ENCODE peak calls at places on chromosomes 12 and 14, in six cellular contexts. X is OCI-LY7, S is transverse colon, B is fibroblast of lung, R is A549, U is left lung. E is an unnamed sample.
A peak's percentile ranks its signal among the peaks of the same experiment; 100 is the strongest.

GRCh38 chr12:98379106-98379505 is 136.3 kb upstream of the TMPO start:
- DNase-seq in S (no peak), X (no peak), B (no peak), U (no peak), R (no peak), E (no peak)

GRCh38 chr14:24665440-24665991 is 31.5 kb upstream of the GZMB start:
- DNase-seq in R (no peak), X (peak; percentile 66), S (no peak), U (no peak), B (no peak), E (no peak)

GRCh38 chr12:46920503-46920902 is 94.7 kb upstream of the SLC38A4 start:
- DNase-seq in R (no peak), S (no peak), X (no peak), B (no peak), U (no peak), E (no peak)

GRCh38 chr14:73364559-73364958 is 93.8 kb downstream of the NUMB start:
- DNase-seq in R (no peak), S (no peak), U (no peak), B (no peak), X (no peak), E (no peak)

GRCh38 chr14:34851395-34851794 is 23.8 kb downstream of the BAZ1A start:
- DNase-seq in R (peak; percentile 27), U (no peak), X (no peak), S (no peak), B (peak; percentile 58), E (no peak)

GRCh38 chr14:89337912-89338311 is 79.1 kb downstream of the FOXN3 start:
- DNase-seq in B (peak; percentile 69), X (no peak), S (no peak), U (no peak), R (no peak), E (no peak)

GRCh38 chr14:24185741-24186140 is 2.9 kb downstream of the IPO4 start:
- DNase-seq in S (no peak), R (no peak), U (no peak), B (no peak), X (no peak), E (no peak)

GRCh38 chr14:54567634-54568561 is 970 bp downstream of the SAMD4A start:
- DNase-seq in X (peak; percentile 36), B (peak; percentile 54), R (no peak), S (peak; percentile 49), U (peak; percentile 62), E (peak; percentile 76)

GRCh38 chr12:64171715-64172114 is 50.4 kb downstream of the KICS2 start:
- DNase-seq in X (no peak), B (peak; percentile 18), U (no peak), S (no peak), R (peak; percentile 24), E (no peak)

GRCh38 chr12:3604750-3605638 is 114.0 kb downstream of the PRMT8 start:
- DNase-seq in R (no peak), S (peak; percentile 39), B (no peak), U (peak; percentile 41), X (no peak), E (no peak)

GRCh38 chr12:79420146-79420618 is 270.6 kb downstream of the PAWR start:
- DNase-seq in X (peak; percentile 14), S (no peak), R (peak; percentile 38), B (peak; percentile 90), U (no peak), E (no peak)

GRCh38 chr14:39266589-39266870 is 32.8 kb downstream of the MIA2 start:
- DNase-seq in B (no peak), S (peak; percentile 89), R (no peak), U (peak; percentile 63), X (peak; percentile 74), E (peak; percentile 91)

GRCh38 chr12:47725893-47726292 is 603 bp upstream of the ENDOU start:
- DNase-seq in R (no peak), B (peak; percentile 79), U (no peak), X (peak; percentile 27), S (no peak), E (no peak)

GRCh38 chr14:72010474-72010873 is 78.2 kb downstream of the RGS6 start:
- DNase-seq in X (no peak), R (no peak), B (no peak), S (no peak), U (no peak), E (no peak)

GRCh38 chr14:81401420-81402122 is 1.4 kb upstream of the STON2 start:
- DNase-seq in R (peak; percentile 22), X (no peak), U (no peak), S (no peak), B (peak; percentile 96), E (no peak)

GRCh38 chr14:32494566-32495434 is 165.7 kb downstream of the AKAP6 start:
- DNase-seq in B (no peak), R (no peak), X (no peak), S (no peak), U (no peak), E (no peak)

GRCh38 chr14:35088514-35088913 is 33.3 kb downstream of the PPP2R3C start:
- DNase-seq in X (no peak), B (no peak), R (no peak), S (no peak), U (no peak), E (no peak)

GRCh38 chr12:126663304-126664094 is 1598.3 kb downstream of the AACS start:
- DNase-seq in U (no peak), R (peak; percentile 8), S (no peak), B (no peak), X (peak; percentile 32), E (no peak)

GRCh38 chr12:127125607-127126259 is 1141.2 kb upstream of the TMEM132C start:
- DNase-seq in B (peak; percentile 4), X (no peak), U (no peak), S (peak; percentile 14), R (peak; percentile 94), E (no peak)

DNA sequence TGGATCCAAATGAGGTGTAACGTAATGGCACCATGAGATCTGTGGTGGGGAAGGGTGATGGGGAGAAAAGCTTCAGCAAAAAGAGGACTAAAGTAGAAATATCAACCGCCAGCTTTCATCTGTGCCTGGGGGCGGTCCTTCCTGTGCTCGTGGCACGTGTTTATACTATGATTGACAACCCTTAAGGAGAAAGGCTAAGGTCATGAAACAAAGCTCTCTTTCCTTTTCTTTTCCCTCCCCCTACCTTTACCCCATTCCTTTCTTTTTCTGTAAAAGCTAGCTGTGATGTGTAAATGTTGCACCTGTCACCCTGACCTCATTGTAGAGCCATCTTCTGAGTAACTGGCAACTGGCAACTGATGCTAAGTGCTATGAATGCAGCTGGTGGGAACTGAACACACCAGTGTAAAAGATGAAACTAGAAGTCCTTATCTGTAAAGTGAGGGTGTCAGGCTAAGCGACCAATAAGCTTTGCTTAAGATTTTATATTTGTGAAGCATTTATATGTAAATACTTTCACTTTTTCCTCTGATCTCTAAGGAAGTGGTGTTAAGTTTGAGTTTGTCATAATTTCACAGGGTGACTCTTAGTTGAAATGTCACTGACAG is 102.8 kb upstream of the BCAT1 start:
- DNase-seq in U (no peak), S (peak; percentile 23), R (no peak), B (no peak), X (peak; percentile 90), E (peak; percentile 32)
- H3K4me3 ChIP-seq in U (peak overlapping the region; percentile 41), S (no peak overlapping the region), R (no peak overlapping the region), B (no peak overlapping the region), X (peak overlapping the region; percentile 90), E (no peak overlapping the region)

GRCh38 chr14:74615735-74616134 is 3.7 kb upstream of the LTBP2 start:
- DNase-seq in U (no peak), S (no peak), B (no peak), R (no peak), X (no peak), E (no peak)

GRCh38 chr14:74614508-74615495 is 2.8 kb upstream of the LTBP2 start:
- DNase-seq in X (no peak), B (no peak), R (no peak), U (no peak), S (no peak), E (no peak)

GRCh38 chr14:74616996-74617700 is 5.1 kb upstream of the LTBP2 start:
- DNase-seq in U (no peak), R (no peak), X (no peak), B (no peak), S (no peak), E (no peak)

GRCh38 chr14:74618078-74618952 is 6.3 kb upstream of the LTBP2 start:
- DNase-seq in R (peak; percentile 48), S (peak; percentile 46), X (peak; percentile 53), U (peak; percentile 58), B (peak; percentile 70), E (no peak)

GRCh38 chr14:74616507-74616906 is 4.5 kb upstream of the LTBP2 start:
- DNase-seq in R (peak; percentile 46), X (no peak), S (no peak), B (peak; percentile 74), U (no peak), E (no peak)
- H3K4me1 ChIP-seq in R (peaks cover 81% of the 10 kb centered on the region), X (peaks cover 30% of the 10 kb centered on the region), S (peaks cover 39% of the 10 kb centered on the region), B (peaks cover 53% of the 10 kb centered on the region), U (peaks cover 27% of the 10 kb centered on the region), E (peaks cover 28% of the 10 kb centered on the region)

DNA sequence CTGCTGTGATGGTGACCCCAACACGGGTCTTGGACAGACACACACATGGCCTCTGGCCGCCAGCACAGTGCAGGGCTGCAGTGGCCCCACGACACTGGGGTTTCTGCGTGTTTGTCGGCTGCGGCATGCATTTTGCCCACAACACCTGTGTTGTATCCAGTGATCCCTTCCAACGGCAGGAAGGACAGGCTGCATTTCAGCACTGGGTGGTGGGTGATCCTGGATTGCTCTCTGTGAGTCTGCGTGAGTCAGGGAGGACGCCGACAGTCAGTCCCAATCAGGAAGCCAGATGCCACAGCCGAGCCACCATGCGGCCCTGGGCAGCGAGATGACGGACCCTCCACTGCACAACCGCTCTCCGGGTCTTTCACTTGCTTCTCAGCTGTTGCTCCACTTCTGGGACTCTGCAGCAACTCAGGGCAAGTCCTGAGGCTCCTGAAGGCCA is 20.6 kb downstream of the LRTM2 start:
- DNase-seq in U (peak; percentile 20), R (no peak), S (no peak), X (no peak), B (no peak), E (no peak)
- H3K4me3 ChIP-seq in U (no peak overlapping the region), R (no peak overlapping the region), S (no peak overlapping the region), X (no peak overlapping the region), B (no peak overlapping the region), E (no peak overlapping the region)

DNA sequence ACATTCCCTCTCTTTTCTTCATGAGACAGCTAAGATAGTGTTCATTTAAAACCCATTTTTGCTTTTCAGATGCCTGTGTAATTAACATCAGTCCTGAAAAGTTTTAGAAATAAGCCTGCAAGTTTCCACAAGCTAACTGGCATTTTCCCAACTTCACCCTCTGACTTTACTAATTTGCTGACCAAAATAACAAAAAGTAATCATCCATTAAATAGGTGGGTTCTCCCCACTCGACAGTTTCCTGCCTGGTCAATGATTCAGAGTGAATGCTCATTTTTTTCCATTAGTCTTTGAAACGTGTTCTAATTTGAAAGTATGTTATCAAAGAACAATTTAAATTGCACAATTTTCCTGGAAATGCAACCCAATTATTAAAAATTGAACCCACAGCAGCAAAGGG is 23.6 kb downstream of the NELL2 start:
- DNase-seq in B (no peak), X (no peak), R (no peak), S (no peak), U (no peak), E (no peak)
- H3K4me1 ChIP-seq in B (no peaks in the 10 kb centered on the region), X (peaks cover 42% of the 10 kb centered on the region), R (no peaks in the 10 kb centered on the region), S (no peaks in the 10 kb centered on the region), U (no peaks in the 10 kb centered on the region), E (no peaks in the 10 kb centered on the region)